ENCODE peak calls at places on chromosomes 12 and 14, in ten cellular contexts. K is skeletal muscle cell; P is HT1080; X is hepatocyte; Q is natural killer cell; R is body of pancreas; E is CD4-positive, CD25-positive, alpha-beta regulatory T cell; C is mucosa of gallbladder; Z is kidney tubule cell; F is effector memory CD8-positive, alpha-beta T cell. G is an unnamed sample.

GRCh38 chr12:71071466-71072097 is 86.2 kb downstream of the TSPAN8 start:
- DNase-seq in K (no peak), P (no peak), X (no peak), Q (no peak), R (no peak), E (no peak), C (no peak), Z (no peak), F (no peak), G (no peak)

GRCh38 chr14:80629606-80630005 is 311.9 kb downstream of the CEP128 start:
- DNase-seq in K (no peak), P (no peak), X (no peak), Q (no peak), R (no peak), E (no peak), C (no peak), Z (no peak), F (no peak), G (no peak)

GRCh38 chr12:106304797-106305196 is 2.3 kb downstream of the TCP11L2 start:
- DNase-seq in K (no peak), P (no peak), X (no peak), Q (no peak), R (no peak), E (no peak), C (no peak), Z (no peak), F (no peak), G (no peak)

GRCh38 chr14:24673534-24674203 is 39.7 kb upstream of the GZMB start:
- DNase-seq in K (no peak), P (no peak), X (no peak), Q (peak), R (no peak), E (peak), C (no peak), Z (no peak), F (peak), G (no peak)

GRCh38 chr12:31914927-31915326 is 44.3 kb upstream of the RESF1 start:
- DNase-seq in K (no peak), P (no peak), X (no peak), Q (no peak), R (no peak), E (no peak), C (no peak), Z (no peak), F (no peak), G (no peak)

GRCh38 chr12:13097526-13097925 is 5.9 kb downstream of the GSG1 start:
- DNase-seq in K (no peak), P (no peak), X (no peak), Q (no peak), R (no peak), E (no peak), C (no peak), Z (peak), F (no peak), G (no peak)

GRCh38 chr12:116672842-116673516 is 64.9 kb downstream of the SPRING1 start:
- DNase-seq in K (no peak), P (no peak), X (no peak), Q (no peak), R (no peak), E (peak), C (no peak), Z (no peak), F (no peak), G (no peak)

GRCh38 chr12:15336772-15337553 is 14.7 kb downstream of the PTPRO start:
- DNase-seq in K (peak), P (peak), X (no peak), Q (no peak), R (no peak), E (no peak), C (no peak), Z (peak), F (no peak), G (no peak)

GRCh38 chr12:114998118-114998771 is 314.3 kb upstream of the TBX3 start:
- DNase-seq in K (no peak), P (no peak), X (no peak), Q (no peak), R (no peak), E (no peak), C (no peak), Z (no peak), F (no peak), G (no peak)

GRCh38 chr14:89367449-89368120 is 49.4 kb downstream of the FOXN3 start:
- DNase-seq in K (no peak), P (no peak), X (no peak), Q (no peak), R (no peak), E (no peak), C (no peak), Z (no peak), F (no peak), G (no peak)

GRCh38 chr12:53185582-53186153 is 4.9 kb upstream of the CSAD start:
- DNase-seq in K (no peak), P (no peak), X (no peak), Q (no peak), R (no peak), E (no peak), C (no peak), Z (no peak), F (no peak), G (no peak)

G was measured in type B pancreatic cell.